ENCODE peak calls at places on chromosomes 4 and X, in nine cellular contexts. T is T follicular helper cell, C is T-helper 17 cell, P is neural crest cell, L is lower leg skin, E is HCT116, W is heart right ventricle, V is thyroid gland, O is GM12891. F is an unnamed sample.

GRCh38 chrX:140701480-140701879 is 8.1 kb upstream of the LINC00632 start:
- DNase-seq in C (no peak), E (no peak), T (no peak), V (no peak), W (no peak), P (no peak), O (no peak), L (no peak), F (no peak)

GRCh38 chr4:187608001-187608421 is 387.6 kb upstream of the ZFP42 start:
- DNase-seq in T (no peak), W (no peak), L (no peak), E (no peak), O (no peak), P (no peak), V (no peak), C (no peak), F (no peak)

GRCh38 chr4:81482344-81482743 is 10.6 kb upstream of the RASGEF1B start:
- DNase-seq in C (no peak), L (no peak), W (no peak), V (no peak), T (no peak), P (no peak), E (no peak), O (no peak), F (no peak)

GRCh38 chr4:185115827-185116232 is 27.2 kb upstream of the SLC25A4 start:
- DNase-seq in T (no peak), L (no peak), P (peak; percentile 28), V (peak; percentile 88), E (no peak), O (no peak), W (peak; percentile 74), C (no peak), F (peak; percentile 91)

GRCh38 chr4:7396186-7396585 is 38.5 kb downstream of the PSAPL1 start:
- DNase-seq in O (no peak), V (no peak), W (no peak), P (no peak), E (no peak), L (peak; percentile 62), T (no peak), C (no peak), F (no peak)

GRCh38 chr4:164572877-164573279 is 181.1 kb upstream of the SMIM31 start:
- DNase-seq in E (peak; percentile 38), C (no peak), O (no peak), L (no peak), P (no peak), T (no peak), W (no peak), V (no peak), F (no peak)

GRCh38 chrX:151902813-151903591 is 9.7 kb upstream of the MAGEA4 start:
- DNase-seq in T (no peak), O (no peak), P (no peak), E (peak; percentile 29), W (peak; percentile 14), V (no peak), L (no peak), C (no peak), F (peak; percentile 58)

GRCh38 chrX:16484338-16484737 is 165.6 kb upstream of the S100G start:
- DNase-seq in W (no peak), E (peak; percentile 56), V (no peak), L (no peak), O (no peak), T (no peak), C (no peak), P (no peak), F (peak; percentile 34)

GRCh38 chr4:110005461-110006056 is 92.9 kb downstream of the EGF start:
- DNase-seq in P (no peak), O (no peak), W (no peak), V (no peak), L (no peak), T (no peak), C (no peak), E (peak; percentile 57), F (no peak)

GRCh38 chr4:79831119-79831528 is 241.9 kb downstream of the ANTXR2 start:
- DNase-seq in P (no peak), V (no peak), L (no peak), E (no peak), C (no peak), W (no peak), T (no peak), O (no peak), F (no peak)

GRCh38 chr4:36351082-36351666 is 69.8 kb downstream of the DTHD1 start:
- DNase-seq in V (peak; percentile 82), W (peak; percentile 29), P (peak; percentile 62), T (peak; percentile 59), C (peak; percentile 57), L (no peak), E (peak; percentile 36), O (no peak), F (peak; percentile 56)

GRCh38 chr4:179307297-179308136 is 1865.3 kb upstream of the AGA start:
- DNase-seq in W (no peak), C (no peak), E (peak; percentile 42), P (peak; percentile 59), T (no peak), L (no peak), V (no peak), O (peak; percentile 0), F (no peak)

GRCh38 chr4:182698212-182698611 is 219.0 kb downstream of the DCTD start:
- DNase-seq in T (no peak), L (no peak), W (no peak), V (no peak), C (no peak), O (no peak), P (no peak), E (no peak), F (no peak)

GRCh38 chr4:20773144-20773997 is 73.1 kb downstream of the PACRGL start:
- DNase-seq in V (peak; percentile 41), E (peak; percentile 32), L (no peak), O (peak; percentile 9), C (peak; percentile 20), P (peak; percentile 59), W (no peak), T (no peak), F (peak; percentile 25)

GRCh38 chrX:154732421-154733071 is 18.3 kb downstream of the GAB3 start:
- DNase-seq in L (no peak), P (no peak), E (no peak), T (no peak), C (no peak), W (no peak), V (no peak), O (no peak), F (no peak)

GRCh38 chrX:68942141-68942540 is 113.3 kb downstream of the EFNB1 start:
- DNase-seq in T (no peak), O (no peak), W (no peak), L (peak; percentile 50), P (no peak), C (no peak), V (peak; percentile 81), E (no peak), F (peak; percentile 17)

GRCh38 chrX:153433781-153434285 is 12.0 kb downstream of the TREX2 start:
- DNase-seq in L (no peak), C (no peak), P (no peak), V (no peak), E (no peak), W (no peak), O (no peak), T (no peak), F (no peak)

GRCh38 chrX:64377753-64378152 is 17.5 kb downstream of the MTMR8 start:
- DNase-seq in V (no peak), P (no peak), W (no peak), O (no peak), E (no peak), L (no peak), C (no peak), T (no peak), F (no peak)

GRCh38 chrX:40368611-40369061 is 212.1 kb upstream of the ATP6AP2 start:
- DNase-seq in P (no peak), T (no peak), W (no peak), V (no peak), L (no peak), C (no peak), O (no peak), E (no peak), F (no peak)

GRCh38 chr4:147733614-147734344 is 1.9 kb downstream of the ARHGAP10 start:
- DNase-seq in C (no peak), L (no peak), V (peak; percentile 33), E (no peak), T (no peak), W (no peak), O (no peak), P (no peak), F (peak; percentile 37)

GRCh38 chr4:632926-633325 is 7.6 kb downstream of the PDE6B start:
- DNase-seq in T (no peak), W (no peak), E (no peak), O (no peak), V (no peak), P (no peak), L (no peak), C (no peak), F (no peak)

GRCh38 chr4:10063544-10064300 is 42.4 kb upstream of the SLC2A9 start:
- DNase-seq in T (no peak), C (no peak), L (peak; percentile 87), P (no peak), V (peak; percentile 89), E (peak; percentile 13), O (no peak), W (peak; percentile 53), F (peak; percentile 93)

GRCh38 chr4:123444298-123444731 is 47.7 kb downstream of the SPRY1 start:
- DNase-seq in T (no peak), O (no peak), L (no peak), W (peak; percentile 30), E (no peak), V (no peak), C (no peak), P (peak; percentile 63), F (peak; percentile 36)

GRCh38 chr4:80619070-80619674 is 283.6 kb downstream of the CFAP299 start:
- DNase-seq in P (no peak), O (no peak), V (no peak), W (no peak), C (no peak), L (no peak), T (no peak), E (peak; percentile 15), F (no peak)

GRCh38 chrX:21666679-21667078 is 8.5 kb upstream of the KLHL34 start:
- DNase-seq in O (no peak), W (no peak), P (no peak), T (no peak), L (no peak), V (no peak), C (no peak), E (no peak), F (no peak)

GRCh38 chrX:39439910-39440733 is 638.9 kb downstream of the MID1IP1 start:
- DNase-seq in P (no peak), V (peak; percentile 20), L (no peak), W (no peak), C (no peak), E (no peak), T (no peak), O (no peak), F (no peak)

GRCh38 chrX:144219035-144219434 is 335.2 kb downstream of the UBE2NL start:
- DNase-seq in O (no peak), L (no peak), P (no peak), W (no peak), T (no peak), E (no peak), C (no peak), V (no peak), F (no peak)

GRCh38 chr4:80963051-80963450 is 67.5 kb upstream of the BMP3 start:
- DNase-seq in C (no peak), T (no peak), O (no peak), L (no peak), W (no peak), V (no peak), E (no peak), P (no peak), F (no peak)

GRCh38 chr4:168509786-168510185 is 12.9 kb downstream of the PALLD start:
- DNase-seq in V (no peak), W (no peak), E (no peak), C (no peak), T (no peak), L (no peak), O (no peak), P (no peak), F (no peak)

GRCh38 chr4:38610844-38611550 is 53.0 kb upstream of the KLF3 start:
- DNase-seq in P (no peak), O (no peak), E (no peak), T (no peak), L (peak; percentile 85), C (no peak), W (peak; percentile 16), V (peak; percentile 61), F (no peak)

GRCh38 chr4:6470502-6471302 is 1.7 kb downstream of the PPP2R2C start:
- DNase-seq in E (no peak), W (peak; percentile 68), L (peak; percentile 82), V (peak; percentile 16), P (no peak), T (no peak), O (no peak), C (no peak), F (peak; percentile 73)

F was measured in adrenal gland.